ENCODE peak calls at places on chromosomes 6 and 20, in six cellular contexts. M is neuronal stem cell; V is Panc1; H is SHP77 treated with DMSO at 0.1 percent for 48 hours; Y is RWPE1; C is activated naive CD8-positive, alpha-beta T cell treated with anti-CD3 and anti-CD28 coated beads, Interleukin-2, amount 50 U/mL, for 24 hours. D is an unnamed sample.

GRCh38 chr6:44512868-44513641 is 125.5 kb downstream of the CDC5L start:
- DNase-seq in M (no peak), V (no peak), H (no peak), Y (no peak), C (no peak), D (no peak)

GRCh38 chr6:11785449-11785951 is 6.9 kb upstream of the ADTRP start:
- DNase-seq in M (no peak), V (no peak), H (no peak), Y (peak; percentile 26), C (no peak), D (no peak)

GRCh38 chr6:32947552-32948465 is 5.1 kb downstream of the HLA-DMA start:
- DNase-seq in M (no peak), V (peak; percentile 67), H (no peak), Y (peak; percentile 54), C (no peak), D (no peak)

GRCh38 chr20:51411867-51412266 is 130.7 kb downstream of the NFATC2 start:
- DNase-seq in M (no peak), V (no peak), H (no peak), Y (no peak), C (no peak), D (no peak)

GRCh38 chr20:58666702-58667101 is 15.6 kb downstream of the STX16 start:
- DNase-seq in M (no peak), V (no peak), H (no peak), Y (no peak), C (no peak), D (no peak)

GRCh38 chr6:149895702-149896310 is 2.1 kb downstream of the RAET1E start:
- DNase-seq in M (no peak), V (no peak), H (peak; percentile 49), Y (no peak), C (peak; percentile 27), D (no peak)

GRCh38 chr6:16511048-16511660 is 250.1 kb downstream of the ATXN1 start:
- DNase-seq in M (no peak), V (peak; percentile 15), H (no peak), Y (peak; percentile 36), C (no peak), D (no peak)

GRCh38 chr20:33318096-33318429 is 35.0 kb downstream of the BPIFB1 start:
- DNase-seq in M (no peak), V (no peak), H (no peak), Y (no peak), C (no peak), D (no peak)

GRCh38 chr6:108673602-108674001 is 112.9 kb downstream of the FOXO3 start:
- DNase-seq in M (no peak), V (peak; percentile 71), H (no peak), Y (peak; percentile 76), C (no peak), D (no peak)

GRCh38 chr6:118812972-118813371 is 81.0 kb upstream of the ASF1A start:
- DNase-seq in M (no peak), V (no peak), H (no peak), Y (no peak), C (no peak), D (no peak)

GRCh38 chr6:78810146-78810545 is 57.2 kb upstream of the IRAK1BP1 start:
- DNase-seq in M (peak; percentile 38), V (no peak), H (no peak), Y (peak; percentile 55), C (no peak), D (no peak)

GRCh38 chr6:56999049-56999448 is 44.1 kb downstream of the BEND6 start:
- DNase-seq in M (no peak), V (no peak), H (no peak), Y (no peak), C (no peak), D (no peak)

GRCh38 chr6:156351346-156351966 is 425.7 kb upstream of the ARID1B start:
- DNase-seq in M (no peak), V (no peak), H (no peak), Y (no peak), C (no peak), D (no peak)

GRCh38 chr20:15235799-15236198 is 898.4 kb upstream of the FLRT3 start:
- DNase-seq in M (no peak), V (no peak), H (no peak), Y (no peak), C (no peak), D (no peak)

GRCh38 chr20:37693203-37693602 is 627 bp upstream of the CTNNBL1 start:
- DNase-seq in M (no peak), V (no peak), H (no peak), Y (no peak), C (no peak), D (no peak)

GRCh38 chr20:25280051-25280573 is 32.2 kb downstream of the PYGB start:
- DNase-seq in M (no peak), V (no peak), H (peak; percentile 97), Y (no peak), C (no peak), D (no peak)

GRCh38 chr6:43268348-43268685 is 25.0 kb downstream of the TTBK1 start:
- DNase-seq in M (no peak), V (no peak), H (peak; percentile 49), Y (no peak), C (no peak), D (no peak)

GRCh38 chr6:10520468-10520867 is 683 bp upstream of the GCNT2 start:
- DNase-seq in M (no peak), V (no peak), H (no peak), Y (no peak), C (no peak), D (no peak)

GRCh38 chr20:52033313-52033712 is 158.3 kb downstream of the ZFP64 start:
- DNase-seq in M (no peak), V (no peak), H (no peak), Y (no peak), C (no peak), D (no peak)

GRCh38 chr6:169961772-169962561 is 210.5 kb downstream of the ERMARD start:
- DNase-seq in M (peak; percentile 35), V (no peak), H (no peak), Y (no peak), C (peak; percentile 57), D (peak; percentile 13)

GRCh38 chr20:9203081-9203447 is 134.2 kb downstream of the PLCB4 start:
- DNase-seq in M (no peak), V (no peak), H (no peak), Y (no peak), C (no peak), D (no peak)

GRCh38 chr6:15243994-15244604 is 1.8 kb upstream of the JARID2 start:
- DNase-seq in M (no peak), V (no peak), H (no peak), Y (no peak), C (no peak), D (no peak)

GRCh38 chr20:63350597-63351379 is 10.4 kb downstream of the CHRNA4 start:
- DNase-seq in M (no peak), V (no peak), H (no peak), Y (no peak), C (no peak), D (no peak)